ENCODE peak calls at places on chromosomes 11 and 22, in six cellular contexts. P, L, W, A, H and F are unnamed samples.

GRCh38 chr22:42202048-42202447 is 68.4 kb downstream of the TCF20 start:
- ATAC-seq in P (no peak), L (no peak), W (no peak), A (no peak), H (no peak), F (no peak)

GRCh38 chr11:11563193-11563592 is 58.6 kb downstream of the GALNT18 start:
- ATAC-seq in P (no peak), L (no peak), W (no peak), A (no peak), H (no peak), F (no peak)

GRCh38 chr11:7672960-7673723 is at the start of gene CYB5R2:
- ATAC-seq in P (peak; percentile 65), L (peak; percentile 62), W (peak; percentile 94), A (peak; percentile 61), H (peak; percentile 87), F (peak; percentile 77)

GRCh38 chr11:131354251-131354701 is 16.1 kb upstream of the NTM start:
- ATAC-seq in P (no peak), L (no peak), W (no peak), A (no peak), H (no peak), F (no peak)

GRCh38 chr11:16981651-16982194 is 32.5 kb downstream of the PLEKHA7 start:
- ATAC-seq in P (peak; percentile 94), L (no peak), W (peak; percentile 36), A (no peak), H (no peak), F (peak; percentile 47)

GRCh38 chr22:48553694-48554308 is 1273.9 kb downstream of the BRD1 start:
- ATAC-seq in P (no peak), L (no peak), W (no peak), A (no peak), H (no peak), F (no peak)

GRCh38 chr11:130829801-130830562 is 86.3 kb downstream of the SNX19 start:
- ATAC-seq in P (no peak), L (no peak), W (peak; percentile 76), A (no peak), H (no peak), F (peak; percentile 70)

GRCh38 chr22:24437820-24438328 is 10.5 kb downstream of the ADORA2A start:
- ATAC-seq in P (no peak), L (no peak), W (no peak), A (peak; percentile 35), H (peak; percentile 28), F (no peak)

GRCh38 chr11:100785148-100785983 is 98.3 kb downstream of the ARHGAP42 start:
- ATAC-seq in P (peak; percentile 80), L (no peak), W (peak; percentile 70), A (no peak), H (no peak), F (no peak)

GRCh38 chr11:41675205-41675604 is 215.8 kb upstream of the LRRC4C start:
- ATAC-seq in P (no peak), L (no peak), W (no peak), A (no peak), H (no peak), F (no peak)

GRCh38 chr11:86990079-86990478 is 34.9 kb upstream of the FZD4 start:
- ATAC-seq in P (no peak), L (no peak), W (no peak), A (no peak), H (peak; percentile 65), F (no peak)

GRCh38 chr11:115616941-115617340 is 112.7 kb upstream of the CADM1 start:
- ATAC-seq in P (no peak), L (no peak), W (peak; percentile 46), A (no peak), H (no peak), F (no peak)

GRCh38 chr11:125517116-125517804 is 21.2 kb upstream of the FEZ1 start:
- ATAC-seq in P (no peak), L (no peak), W (no peak), A (no peak), H (peak; percentile 53), F (no peak)

GRCh38 chr11:102214623-102215022 is 102.7 kb upstream of the BIRC3 start:
- ATAC-seq in P (no peak), L (no peak), W (no peak), A (no peak), H (no peak), F (no peak)

GRCh38 chr11:20035375-20035700 is 124.9 kb downstream of the DBX1 start:
- ATAC-seq in P (peak; percentile 68), L (peak; percentile 53), W (no peak), A (no peak), H (no peak), F (no peak)

GRCh38 chr22:24208012-24208749 is 26.9 kb downstream of the SUSD2 start:
- ATAC-seq in P (peak; percentile 88), L (peak; percentile 98), W (peak; percentile 96), A (no peak), H (no peak), F (peak; percentile 97)

GRCh38 chr22:27525711-27526110 is 275.8 kb downstream of the MN1 start:
- ATAC-seq in P (no peak), L (no peak), W (no peak), A (no peak), H (no peak), F (no peak)

GRCh38 chr22:27518583-27519437 is 282.7 kb downstream of the MN1 start:
- ATAC-seq in P (no peak), L (no peak), W (no peak), A (no peak), H (no peak), F (no peak)

GRCh38 chr22:27526851-27527250 is 274.7 kb downstream of the MN1 start:
- ATAC-seq in P (no peak), L (no peak), W (no peak), A (no peak), H (no peak), F (no peak)

DNA sequence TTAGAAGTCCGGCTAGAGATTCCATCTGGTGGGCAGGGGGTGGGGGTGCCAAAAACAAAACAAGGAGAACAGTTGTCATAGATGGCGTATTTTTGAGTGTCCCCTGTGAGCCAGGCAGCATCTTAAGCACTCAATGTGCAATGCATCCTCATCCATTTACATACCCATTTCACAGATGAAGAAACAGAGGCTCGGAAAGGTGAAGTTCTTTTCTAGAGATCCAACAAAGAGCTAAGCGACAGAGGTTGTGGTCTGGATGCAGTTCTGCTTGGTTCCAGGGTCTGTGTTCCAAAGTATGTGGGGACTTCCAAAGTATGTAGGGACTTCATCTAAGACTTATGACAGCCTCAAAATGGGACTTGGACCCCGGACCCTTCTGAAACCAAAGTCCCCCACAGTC is 277.8 kb downstream of the MN1 start:
- ATAC-seq in P (no peak), L (no peak), W (no peak), A (no peak), H (no peak), F (no peak)
- TF ChIP-seq EP300 in P (no peak), L (no peak), W (no peak), A (no peak), H (no peak), F (no peak)

GRCh38 chr11:122095950-122096942 is 19.8 kb downstream of the BLID start:
- ATAC-seq in P (no peak), L (no peak), W (no peak), A (no peak), H (no peak), F (no peak)
- TF ChIP-seq EP300 in P (no peak), L (no peak), W (no peak), A (no peak), H (no peak), F (no peak)

GRCh38 chr11:22879615-22880014 is 19.3 kb upstream of the CCDC179 start:
- ATAC-seq in P (no peak), L (no peak), W (peak; percentile 26), A (no peak), H (no peak), F (no peak)
- TF ChIP-seq EP300 in P (no peak), L (no peak), W (no peak), A (no peak), H (no peak), F (no peak)

GRCh38 chr11:77473001-77473800 is 693 bp downstream of the PAK1 start:
- ATAC-seq in P (peak; percentile 83), L (peak; percentile 70), W (peak; percentile 73), A (peak; percentile 76), H (peak; percentile 44), F (peak; percentile 60)

GRCh38 chr11:77475206-77475605 is 1.3 kb upstream of the PAK1 start:
- ATAC-seq in P (no peak), L (no peak), W (no peak), A (no peak), H (no peak), F (no peak)

GRCh38 chr11:77471520-77472234 is 2.2 kb downstream of the PAK1 start:
- ATAC-seq in P (no peak), L (no peak), W (no peak), A (peak; percentile 6), H (no peak), F (no peak)

GRCh38 chr11:77474509-77475070 is 696 bp upstream of the PAK1 start:
- ATAC-seq in P (no peak), L (no peak), W (no peak), A (no peak), H (no peak), F (no peak)

GRCh38 chr11:77473801-77474508 is at the start of gene PAK1:
- ATAC-seq in P (peak; percentile 92), L (peak; percentile 84), W (peak; percentile 88), A (peak; percentile 86), H (peak; percentile 99), F (peak; percentile 86)
- TF ChIP-seq EP300 in P (no peak), L (no peak), W (peak; percentile 18), A (peak; percentile 35), H (peak; percentile 18), F (no peak)

GRCh38 chr11:61531033-61531432 is 22.5 kb downstream of the LRRC10B start:
- ATAC-seq in P (peak; percentile 7), L (no peak), W (no peak), A (no peak), H (no peak), F (no peak)
- TF ChIP-seq EP300 in P (no peak), L (no peak), W (no peak), A (no peak), H (no peak), F (no peak)

GRCh38 chr11:28481673-28482480 is 373.7 kb downstream of the METTL15 start:
- ATAC-seq in P (no peak), L (no peak), W (no peak), A (no peak), H (no peak), F (no peak)
- TF ChIP-seq EP300 in P (no peak), L (no peak), W (no peak), A (no peak), H (no peak), F (no peak)

DNA sequence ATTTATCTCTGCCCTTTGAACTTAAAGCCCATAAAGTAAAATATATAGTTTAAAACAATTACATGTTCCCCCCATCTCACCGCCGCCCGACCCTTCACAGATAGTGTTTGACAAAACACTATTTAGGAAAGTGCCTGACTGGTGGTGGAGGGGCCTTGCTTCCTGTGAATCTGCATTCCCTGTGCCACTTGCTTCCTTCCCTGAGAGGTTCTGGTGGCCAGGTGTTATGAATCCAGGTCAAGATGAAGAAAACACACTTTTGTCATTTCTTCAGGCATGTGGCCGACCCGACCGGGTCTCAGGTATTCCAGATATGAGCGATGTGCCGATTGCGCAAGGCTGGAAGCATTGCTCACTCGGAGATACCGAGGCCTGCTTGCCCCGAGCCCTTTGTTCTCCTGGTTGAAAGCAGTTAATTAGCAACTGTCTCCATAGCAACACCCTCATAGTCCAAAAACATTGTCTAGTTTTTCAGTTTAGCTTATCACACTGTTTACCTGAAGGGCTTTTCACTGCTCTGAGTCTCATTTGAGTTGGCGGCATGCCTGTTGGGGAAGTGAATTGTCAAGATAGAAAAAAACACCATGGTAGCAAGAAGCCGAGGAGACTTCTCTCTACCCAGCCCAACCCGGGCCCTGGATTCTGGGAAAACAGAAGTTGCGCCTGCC is 128.3 kb downstream of the TEAD1 start:
- ATAC-seq in P (peak; percentile 94), L (peak; percentile 80), W (peak; percentile 57), A (no peak), H (peak; percentile 73), F (peak; percentile 54)
- TF ChIP-seq EP300 in P (peak; percentile 98), L (peak; percentile 69), W (peak; percentile 48), A (no peak), H (no peak), F (no peak)